ENCODE peak calls at places on chromosomes 6 and 20, in nine cellular contexts. One of them, this sample, is unnamed.

GRCh38 chr6:140909156-140909555 is 1223.6 kb upstream of the GJE1 start:
- DNase-seq in testis: no peak
- DNase-seq in sigmoid colon: no peak
- DNase-seq in stomach: no peak
- DNase-seq in body of pancreas: no peak
- DNase-seq in heart left ventricle: no peak
- DNase-seq in H54: no peak
- DNase-seq in GM12891: no peak
- DNase-seq in GM12878: no peak
- DNase-seq in this sample: no peak

GRCh38 chr6:107310362-107310761 is 149.0 kb downstream of the PDSS2 start:
- DNase-seq in testis: no peak
- DNase-seq in sigmoid colon: no peak
- DNase-seq in stomach: no peak
- DNase-seq in body of pancreas: no peak
- DNase-seq in heart left ventricle: no peak
- DNase-seq in H54: no peak
- DNase-seq in GM12891: no peak
- DNase-seq in GM12878: no peak
- DNase-seq in this sample: no peak

GRCh38 chr6:137650720-137651119 is 156.5 kb upstream of the OLIG3 start:
- DNase-seq in testis: no peak
- DNase-seq in sigmoid colon: no peak
- DNase-seq in stomach: no peak
- DNase-seq in body of pancreas: no peak
- DNase-seq in heart left ventricle: no peak
- DNase-seq in H54: no peak
- DNase-seq in GM12891: no peak
- DNase-seq in GM12878: no peak
- DNase-seq in this sample: no peak

GRCh38 chr20:21259346-21259745 is 43.8 kb upstream of the XRN2 start:
- DNase-seq in testis: peak; percentile 61
- DNase-seq in sigmoid colon: no peak
- DNase-seq in stomach: no peak
- DNase-seq in body of pancreas: no peak
- DNase-seq in heart left ventricle: no peak
- DNase-seq in H54: no peak
- DNase-seq in GM12891: no peak
- DNase-seq in GM12878: no peak
- DNase-seq in this sample: no peak

GRCh38 chr6:49430866-49431265 is 32.2 kb downstream of the MMUT start:
- DNase-seq in testis: no peak
- DNase-seq in sigmoid colon: no peak
- DNase-seq in stomach: no peak
- DNase-seq in body of pancreas: no peak
- DNase-seq in heart left ventricle: no peak
- DNase-seq in H54: no peak
- DNase-seq in GM12891: no peak
- DNase-seq in GM12878: no peak
- DNase-seq in this sample: no peak

GRCh38 chr20:43409041-43409913 is 48.4 kb upstream of the SRSF6 start:
- DNase-seq in testis: peak; percentile 50
- DNase-seq in sigmoid colon: no peak
- DNase-seq in stomach: no peak
- DNase-seq in body of pancreas: no peak
- DNase-seq in heart left ventricle: no peak
- DNase-seq in H54: no peak
- DNase-seq in GM12891: no peak
- DNase-seq in GM12878: peak; percentile 7
- DNase-seq in this sample: peak; percentile 39

GRCh38 chr6:158293122-158293521 is 19.1 kb upstream of the TULP4 start:
- DNase-seq in testis: no peak
- DNase-seq in sigmoid colon: no peak
- DNase-seq in stomach: no peak
- DNase-seq in body of pancreas: no peak
- DNase-seq in heart left ventricle: no peak
- DNase-seq in H54: no peak
- DNase-seq in GM12891: no peak
- DNase-seq in GM12878: peak; percentile 28
- DNase-seq in this sample: no peak

GRCh38 chr6:161418458-161418945 is 144.6 kb upstream of the AGPAT4 start:
- DNase-seq in testis: peak; percentile 86
- DNase-seq in sigmoid colon: no peak
- DNase-seq in stomach: no peak
- DNase-seq in body of pancreas: peak; percentile 64
- DNase-seq in heart left ventricle: peak; percentile 39
- DNase-seq in H54: no peak
- DNase-seq in GM12891: peak; percentile 32
- DNase-seq in GM12878: no peak
- DNase-seq in this sample: peak; percentile 50

GRCh38 chr6:57173886-57174510 is 1.9 kb downstream of the BAG2 start:
- DNase-seq in testis: no peak
- DNase-seq in sigmoid colon: no peak
- DNase-seq in stomach: no peak
- DNase-seq in body of pancreas: no peak
- DNase-seq in heart left ventricle: no peak
- DNase-seq in H54: peak; percentile 52
- DNase-seq in GM12891: no peak
- DNase-seq in GM12878: no peak
- DNase-seq in this sample: peak; percentile 41

GRCh38 chr20:17796096-17796563 is 96.4 kb downstream of the BANF2 start:
- DNase-seq in testis: no peak
- DNase-seq in sigmoid colon: peak; percentile 83
- DNase-seq in stomach: peak; percentile 35
- DNase-seq in body of pancreas: peak; percentile 79
- DNase-seq in heart left ventricle: peak; percentile 36
- DNase-seq in H54: no peak
- DNase-seq in GM12891: no peak
- DNase-seq in GM12878: no peak
- DNase-seq in this sample: peak; percentile 41

GRCh38 chr6:152293404-152293803 is 343.8 kb downstream of the SYNE1 start:
- DNase-seq in testis: no peak
- DNase-seq in sigmoid colon: no peak
- DNase-seq in stomach: peak; percentile 52
- DNase-seq in body of pancreas: peak; percentile 57
- DNase-seq in heart left ventricle: peak; percentile 59
- DNase-seq in H54: no peak
- DNase-seq in GM12891: no peak
- DNase-seq in GM12878: no peak
- DNase-seq in this sample: no peak

GRCh38 chr6:12066297-12066696 is 54.2 kb downstream of the HIVEP1 start:
- DNase-seq in testis: no peak
- DNase-seq in sigmoid colon: no peak
- DNase-seq in stomach: no peak
- DNase-seq in body of pancreas: no peak
- DNase-seq in heart left ventricle: no peak
- DNase-seq in H54: no peak
- DNase-seq in GM12891: no peak
- DNase-seq in GM12878: no peak
- DNase-seq in this sample: no peak

DNA sequence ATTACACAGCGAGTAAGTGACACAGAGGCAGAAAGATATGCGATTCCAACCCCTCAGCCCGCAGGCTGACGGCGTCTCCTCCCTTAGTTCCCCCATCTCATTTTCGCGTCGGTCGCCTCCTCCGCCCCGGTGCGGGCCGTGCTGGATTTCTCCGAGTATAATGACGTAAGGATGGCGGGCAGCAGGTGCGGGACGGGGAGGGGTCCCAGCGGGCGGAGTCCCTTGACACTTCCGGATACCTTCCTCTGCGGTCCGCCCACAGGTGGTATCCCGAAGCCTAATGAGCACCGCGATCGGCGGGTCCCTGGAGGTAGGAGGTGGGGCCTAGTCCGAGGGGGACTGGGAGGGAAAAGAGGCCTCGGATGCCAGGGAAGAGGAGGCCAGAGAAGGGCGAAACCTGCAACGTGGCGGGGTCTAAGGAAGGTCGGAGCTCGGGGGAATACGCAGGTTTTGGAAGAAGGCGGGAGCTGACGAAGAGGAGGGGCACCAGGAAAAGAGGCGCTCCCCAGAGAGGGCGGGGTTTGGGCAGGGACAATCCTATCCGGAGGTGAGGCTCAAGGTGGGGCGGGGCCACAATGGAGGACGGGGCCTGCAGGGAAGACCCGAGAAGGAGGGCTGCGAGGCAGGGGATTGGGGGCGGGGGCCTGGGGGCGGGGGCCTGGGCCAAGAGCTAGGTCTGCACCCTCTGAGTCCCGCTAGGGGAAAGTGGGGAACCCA is 3.6 kb downstream of the PRSS16 start:
- DNase-seq in testis: peak; percentile 93
- DNase-seq in sigmoid colon: no peak
- DNase-seq in stomach: peak; percentile 95
- DNase-seq in body of pancreas: peak; percentile 97
- DNase-seq in heart left ventricle: no peak
- DNase-seq in H54: peak; percentile 91
- DNase-seq in GM12891: peak; percentile 54
- DNase-seq in GM12878: peak; percentile 40
- DNase-seq in this sample: peak; percentile 21
- TF ChIP-seq POLR2A in testis: no peak
- TF ChIP-seq POLR2A in sigmoid colon: no peak
- TF ChIP-seq POLR2A in stomach: no peak
- TF ChIP-seq POLR2A in body of pancreas: peak; percentile 59
- TF ChIP-seq POLR2A in heart left ventricle: no peak
- TF ChIP-seq POLR2A in H54: no peak
- TF ChIP-seq POLR2A in GM12891: no peak
- TF ChIP-seq POLR2A in GM12878: peak; percentile 54
- TF ChIP-seq POLR2A in this sample: no peak

GRCh38 chr6:29426654-29427053 is 11.9 kb downstream of the OR12D1 start:
- DNase-seq in testis: no peak
- DNase-seq in sigmoid colon: no peak
- DNase-seq in stomach: no peak
- DNase-seq in body of pancreas: no peak
- DNase-seq in heart left ventricle: no peak
- DNase-seq in H54: no peak
- DNase-seq in GM12891: no peak
- DNase-seq in GM12878: no peak
- DNase-seq in this sample: no peak

GRCh38 chr6:29424168-29424567 is 9.4 kb downstream of the OR12D1 start:
- DNase-seq in testis: no peak
- DNase-seq in sigmoid colon: no peak
- DNase-seq in stomach: no peak
- DNase-seq in body of pancreas: no peak
- DNase-seq in heart left ventricle: no peak
- DNase-seq in H54: no peak
- DNase-seq in GM12891: no peak
- DNase-seq in GM12878: no peak
- DNase-seq in this sample: no peak

GRCh38 chr6:29424575-29424974 is 9.8 kb downstream of the OR12D1 start:
- DNase-seq in testis: no peak
- DNase-seq in sigmoid colon: no peak
- DNase-seq in stomach: no peak
- DNase-seq in body of pancreas: no peak
- DNase-seq in heart left ventricle: no peak
- DNase-seq in H54: no peak
- DNase-seq in GM12891: no peak
- DNase-seq in GM12878: no peak
- DNase-seq in this sample: no peak

GRCh38 chr6:29419516-29419915 is 4.8 kb downstream of the OR12D1 start:
- DNase-seq in testis: no peak
- DNase-seq in sigmoid colon: no peak
- DNase-seq in stomach: no peak
- DNase-seq in body of pancreas: no peak
- DNase-seq in heart left ventricle: no peak
- DNase-seq in H54: no peak
- DNase-seq in GM12891: no peak
- DNase-seq in GM12878: no peak
- DNase-seq in this sample: no peak

DNA sequence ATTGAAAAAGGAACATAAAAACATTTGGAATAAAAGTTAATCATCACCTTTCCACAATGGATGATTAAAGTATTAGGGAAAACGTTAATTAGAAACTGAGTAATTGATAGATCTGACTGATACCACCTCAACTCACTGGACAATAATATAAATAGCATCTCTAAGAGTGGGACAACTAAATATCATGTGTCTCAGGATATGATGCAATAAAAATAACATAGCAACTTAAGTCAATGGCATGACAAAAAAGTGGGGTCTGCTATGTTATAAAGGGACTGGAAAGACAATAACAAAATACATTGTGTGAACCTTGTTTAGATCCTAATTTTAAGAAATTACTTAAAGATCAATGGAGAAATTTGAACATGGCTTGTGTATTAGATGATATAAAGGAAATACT is 10.3 kb downstream of the OR12D1 start:
- DNase-seq in testis: no peak
- DNase-seq in sigmoid colon: no peak
- DNase-seq in stomach: no peak
- DNase-seq in body of pancreas: no peak
- DNase-seq in heart left ventricle: no peak
- DNase-seq in H54: no peak
- DNase-seq in GM12891: no peak
- DNase-seq in GM12878: no peak
- DNase-seq in this sample: no peak
- TF ChIP-seq POLR2A in testis: no peak
- TF ChIP-seq POLR2A in sigmoid colon: no peak
- TF ChIP-seq POLR2A in stomach: no peak
- TF ChIP-seq POLR2A in body of pancreas: no peak
- TF ChIP-seq POLR2A in heart left ventricle: no peak
- TF ChIP-seq POLR2A in H54: no peak
- TF ChIP-seq POLR2A in GM12891: no peak
- TF ChIP-seq POLR2A in GM12878: no peak
- TF ChIP-seq POLR2A in this sample: no peak

GRCh38 chr6:109008951-109009760 is 85.5 kb downstream of the SESN1 start:
- DNase-seq in testis: peak; percentile 97
- DNase-seq in sigmoid colon: peak; percentile 97
- DNase-seq in stomach: peak; percentile 97
- DNase-seq in body of pancreas: peak; percentile 96
- DNase-seq in heart left ventricle: peak; percentile 96
- DNase-seq in H54: peak; percentile 64
- DNase-seq in GM12891: peak; percentile 44
- DNase-seq in GM12878: peak; percentile 13
- DNase-seq in this sample: peak; percentile 96
- TF ChIP-seq POLR2A in testis: peak; percentile 79
- TF ChIP-seq POLR2A in sigmoid colon: no peak
- TF ChIP-seq POLR2A in stomach: no peak
- TF ChIP-seq POLR2A in body of pancreas: peak; percentile 72
- TF ChIP-seq POLR2A in heart left ventricle: peak; percentile 73
- TF ChIP-seq POLR2A in H54: peak; percentile 73
- TF ChIP-seq POLR2A in GM12891: no peak
- TF ChIP-seq POLR2A in GM12878: no peak
- TF ChIP-seq POLR2A in this sample: peak; percentile 75

DNA sequence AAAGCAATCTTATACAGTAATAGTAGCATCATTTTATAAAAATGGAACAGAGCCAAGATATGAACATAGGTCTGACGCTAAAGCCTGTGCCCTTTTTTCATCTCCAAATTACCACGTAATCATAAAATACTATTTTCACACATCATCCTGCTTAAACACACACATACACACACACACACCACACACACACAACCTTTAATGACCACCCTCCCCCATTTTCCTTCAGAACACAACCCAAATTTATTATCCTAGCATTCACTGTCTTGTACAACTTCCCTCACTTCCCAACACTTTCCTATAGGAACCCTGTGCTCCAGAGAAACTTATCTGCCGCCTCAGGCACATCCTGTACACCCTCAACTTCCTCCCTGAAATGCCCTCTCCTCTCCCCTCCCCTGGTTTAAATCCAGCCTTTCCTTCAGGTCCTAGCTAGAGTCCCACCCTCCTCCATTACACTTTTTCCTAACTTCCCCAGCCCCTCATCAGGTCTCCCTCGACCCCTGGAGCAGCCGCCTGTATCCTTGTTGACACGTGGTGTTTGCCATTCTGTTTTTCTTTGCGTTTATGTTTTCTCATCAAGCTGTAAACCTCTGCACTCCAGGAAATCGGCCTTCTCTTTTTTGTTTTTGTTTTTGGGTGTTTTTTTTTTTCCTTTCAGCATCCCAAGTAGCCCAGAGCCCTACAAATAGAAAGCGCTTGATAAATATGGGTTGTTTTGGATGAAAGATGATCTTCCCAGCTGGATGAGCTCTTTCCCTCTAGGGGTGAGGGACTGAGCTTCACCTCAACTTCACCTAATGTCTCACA is 968 bp upstream of the MMP24 start:
- DNase-seq in testis: no peak
- DNase-seq in sigmoid colon: no peak
- DNase-seq in stomach: no peak
- DNase-seq in body of pancreas: no peak
- DNase-seq in heart left ventricle: no peak
- DNase-seq in H54: no peak
- DNase-seq in GM12891: no peak
- DNase-seq in GM12878: no peak
- DNase-seq in this sample: no peak
- TF ChIP-seq POLR2A in testis: no peak
- TF ChIP-seq POLR2A in sigmoid colon: no peak
- TF ChIP-seq POLR2A in stomach: no peak
- TF ChIP-seq POLR2A in body of pancreas: no peak
- TF ChIP-seq POLR2A in heart left ventricle: no peak
- TF ChIP-seq POLR2A in H54: no peak
- TF ChIP-seq POLR2A in GM12891: no peak
- TF ChIP-seq POLR2A in GM12878: no peak
- TF ChIP-seq POLR2A in this sample: no peak